ENCODE peak calls at places on chromosomes 1 and 21, in seven cellular contexts. O is adrenal gland; T is left ventricle myocardium inferior; R is ovary; B is CD8-positive, alpha-beta memory T cell; J is astrocyte; I is hepatocyte. X is an unnamed sample.

GRCh38 chr1:152459596-152460528 is 45.8 kb upstream of the CRNN start:
- DNase-seq in O (peak; percentile 41), R (peak; percentile 64), I (no peak), B (peak; percentile 62), T (peak; percentile 71), J (peak; percentile 18), X (peak; percentile 79)

GRCh38 chr1:225944387-225944786 is 3.4 kb upstream of the LEFTY2 start:
- DNase-seq in I (no peak), R (no peak), O (no peak), T (no peak), J (no peak), B (no peak), X (no peak)

GRCh38 chr1:78722947-78723346 is 73.3 kb downstream of the IFI44 start:
- DNase-seq in T (no peak), I (no peak), J (peak; percentile 54), B (no peak), O (no peak), R (no peak), X (no peak)

GRCh38 chr1:148372731-148373130 is 110.4 kb downstream of the PPIAL4G start:
- DNase-seq in J (no peak), I (no peak), O (no peak), T (no peak), B (peak; percentile 28), R (no peak), X (no peak)

GRCh38 chr1:112253366-112253765 is 142.6 kb upstream of the CTTNBP2NL start:
- DNase-seq in I (no peak), O (no peak), B (no peak), R (no peak), T (no peak), J (no peak), X (no peak)

GRCh38 chr1:9630331-9631081 is 21.0 kb upstream of the PIK3CD start:
- DNase-seq in O (no peak), J (no peak), I (no peak), R (no peak), T (no peak), B (no peak), X (no peak)

GRCh38 chr1:230429072-230429735 is 3.1 kb upstream of the PGBD5 start:
- DNase-seq in B (no peak), I (no peak), J (no peak), R (no peak), O (no peak), T (no peak), X (no peak)

GRCh38 chr1:17053685-17054410 is at the start of gene SDHB:
- DNase-seq in B (peak; percentile 98), J (peak; percentile 93), O (peak; percentile 98), I (peak; percentile 99), T (peak; percentile 98), R (peak; percentile 99), X (peak; percentile 99)

GRCh38 chr1:184110253-184111204 is 59.0 kb downstream of the TSEN15 start:
- DNase-seq in T (no peak), I (no peak), B (no peak), O (no peak), J (no peak), R (no peak), X (no peak)

GRCh38 chr1:216183007-216183406 is 240.2 kb downstream of the USH2A start:
- DNase-seq in I (peak; percentile 18), O (no peak), B (no peak), T (no peak), R (no peak), J (peak; percentile 48), X (no peak)

GRCh38 chr21:43921979-43922945 is 57.2 kb downstream of the AGPAT3 start:
- DNase-seq in J (peak; percentile 29), R (no peak), T (peak; percentile 12), O (no peak), B (no peak), I (no peak), X (no peak)

GRCh38 chr1:84998642-84999280 is 1.8 kb upstream of the MCOLN2 start:
- DNase-seq in J (no peak), I (peak; percentile 7), O (no peak), T (no peak), R (no peak), B (peak; percentile 38), X (no peak)

GRCh38 chr1:113811353-113811887 is 856 bp downstream of the RSBN1 start:
- DNase-seq in R (no peak), B (peak; percentile 4), I (peak; percentile 66), O (no peak), T (no peak), J (no peak), X (peak; percentile 45)

GRCh38 chr1:89695847-89696246 is 62.9 kb downstream of the LRRC8C start:
- DNase-seq in J (no peak), B (no peak), R (no peak), T (no peak), I (no peak), O (no peak), X (no peak)

GRCh38 chr1:197437891-197438853 is 170.1 kb downstream of the CRB1 start:
- DNase-seq in I (no peak), J (peak; percentile 80), O (no peak), R (no peak), B (no peak), T (no peak), X (no peak)
- H3K27ac ChIP-seq in I (no peak overlapping the region), J (no peak overlapping the region), O (no peak overlapping the region), R (no peak overlapping the region), B (no peak overlapping the region), T (no peak overlapping the region), X (no peak overlapping the region)

DNA sequence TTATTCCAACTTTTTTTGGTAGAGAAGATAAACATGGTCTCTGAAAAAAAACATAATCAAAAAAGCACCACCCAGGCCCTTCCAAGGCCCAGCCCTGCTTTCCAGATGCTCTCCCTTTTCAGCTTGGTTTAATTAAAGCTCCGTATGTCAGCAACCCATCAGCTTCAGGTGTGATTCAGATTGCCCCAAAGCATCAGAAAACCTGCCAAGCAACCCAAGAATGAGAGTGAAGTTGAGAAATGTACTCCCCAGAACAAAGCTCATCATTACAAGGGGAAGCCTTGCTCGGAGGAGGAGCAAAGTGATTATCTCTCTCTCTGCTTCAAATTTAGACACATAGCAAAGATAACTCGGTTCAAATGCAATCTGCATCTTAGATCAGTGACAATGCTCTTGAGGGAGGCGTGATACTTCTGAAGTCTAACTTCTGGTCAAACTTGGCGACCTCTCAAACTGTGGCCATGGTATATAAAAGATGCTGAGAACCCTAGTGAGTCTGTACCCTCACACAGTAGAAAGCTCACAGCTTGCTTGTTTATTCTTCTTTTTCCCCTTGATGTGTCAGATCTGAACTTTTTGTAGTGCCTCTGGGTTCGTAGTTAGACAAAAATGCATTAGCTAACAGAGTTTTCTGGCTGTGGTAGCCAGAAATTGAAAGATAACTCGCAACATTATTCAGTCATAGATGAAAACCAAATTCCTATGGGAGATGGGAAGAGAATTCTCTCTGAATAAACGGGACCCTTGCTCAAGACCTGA is 63.3 kb upstream of the ZC3H11B start:
- DNase-seq in J (peak; percentile 68), O (no peak), T (no peak), I (no peak), R (no peak), B (no peak), X (no peak)
- H3K9me3 ChIP-seq in J (no peaks in the 10 kb centered on the region), O (no peaks in the 10 kb centered on the region), T (no peaks in the 10 kb centered on the region), I (no peaks in the 10 kb centered on the region), R (no peaks in the 10 kb centered on the region), B (no peaks in the 10 kb centered on the region), X (no peaks in the 10 kb centered on the region)

DNA sequence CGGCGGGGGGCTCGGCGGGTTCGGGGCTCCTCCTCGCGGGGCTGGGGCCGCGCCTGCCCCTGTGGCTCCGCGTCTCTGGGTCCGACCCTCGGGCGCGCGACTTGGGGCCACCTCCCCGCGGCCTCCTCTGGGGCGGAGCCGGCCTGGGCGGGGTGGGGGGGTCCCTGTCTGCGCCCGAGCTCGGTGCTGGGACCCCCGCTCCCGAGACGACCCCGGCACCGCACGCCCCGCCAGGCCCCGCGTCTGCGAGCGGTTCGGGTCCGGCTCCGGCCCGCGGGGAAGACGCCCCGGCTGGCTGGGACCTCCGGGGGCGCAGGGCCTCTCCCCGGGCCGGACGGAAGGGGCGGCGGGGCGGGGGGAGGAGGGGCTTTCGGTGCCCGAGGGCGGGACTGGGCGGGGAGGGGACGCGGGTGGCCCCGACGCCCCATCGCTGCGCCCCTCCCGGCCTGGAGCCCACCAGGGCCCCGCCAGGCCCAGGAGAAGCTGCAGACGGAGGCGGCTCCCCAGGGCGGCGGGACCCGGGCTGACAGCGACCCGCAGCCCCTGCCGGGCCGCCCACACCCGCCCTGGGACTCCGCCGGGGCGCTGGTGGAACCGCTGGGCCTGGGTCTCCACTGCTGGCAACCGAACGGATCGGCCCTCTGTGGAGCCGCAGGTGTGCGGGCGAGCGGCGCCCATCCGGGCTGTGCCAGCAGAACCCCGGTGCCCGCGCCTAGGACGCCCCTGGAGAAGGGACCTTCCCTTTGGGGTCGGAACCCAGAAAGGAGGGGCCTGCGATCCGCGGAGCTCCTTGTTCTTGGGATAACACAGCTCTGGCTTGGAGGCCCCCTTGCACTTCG is 610 bp downstream of the COL6A2 start:
- DNase-seq in I (peak; percentile 37), J (no peak), O (peak; percentile 20), B (peak; percentile 25), R (peak; percentile 67), T (peak; percentile 34), X (peak; percentile 33)
- H3K4me3 ChIP-seq in I (peak overlapping the region; percentile 92), J (peak overlapping the region; percentile 76), O (no peak overlapping the region), B (no peak overlapping the region), R (peak overlapping the region; percentile 76), T (peak overlapping the region; percentile 85), X (peak overlapping the region; percentile 81)

GRCh38 chr1:194294006-194294405 is 1107.6 kb upstream of the B3GALT2 start:
- DNase-seq in O (no peak), B (no peak), I (no peak), J (no peak), T (no peak), R (no peak), X (no peak)
- H3K27ac ChIP-seq in O (no peak overlapping the region), B (no peak overlapping the region), I (no peak overlapping the region), J (no peak overlapping the region), T (no peak overlapping the region), R (no peak overlapping the region), X (no peak overlapping the region)

DNA sequence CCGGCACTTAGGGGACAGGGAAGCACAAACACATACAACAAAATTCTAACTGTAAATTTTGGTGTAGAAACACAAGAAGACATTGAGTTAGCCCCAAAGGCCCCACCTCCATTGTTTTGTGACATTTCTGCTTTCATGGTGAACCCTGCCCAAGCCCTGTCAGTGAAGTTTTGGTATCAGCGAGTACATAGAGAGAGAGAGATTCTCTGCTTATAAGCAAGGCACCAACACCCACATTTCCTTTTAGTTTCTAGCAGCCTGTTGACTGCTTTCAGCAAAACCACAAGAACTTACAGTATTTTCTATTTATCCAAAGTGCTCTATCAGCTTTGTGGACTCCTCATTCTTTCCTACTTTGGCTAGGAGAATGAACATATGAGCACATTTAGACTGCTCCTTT is 24.0 kb downstream of the ZNF124 start:
- DNase-seq in O (no peak), I (no peak), R (no peak), B (no peak), T (no peak), J (peak; percentile 18), X (no peak)
- H3K9me3 ChIP-seq in O (no peaks in the 10 kb centered on the region), I (peaks cover 47% of the 10 kb centered on the region), R (peaks cover 17% of the 10 kb centered on the region), B (peaks cover 62% of the 10 kb centered on the region), T (peaks cover 99% of the 10 kb centered on the region), J (peaks cover 12% of the 10 kb centered on the region), X (no peaks in the 10 kb centered on the region)

X was measured in heart right ventricle.